ENCODE peak calls at places on chromosomes 3 and 15, in eight cellular contexts. One of them, this sample, is unnamed.
A peak's percentile ranks its signal among the peaks of the same experiment; 100 is the strongest.

GRCh38 chr3:64494530-64494929 is 193.3 kb downstream of the ADAMTS9 start:
- DNase-seq in fibroblast of mammary gland: no peak
- DNase-seq in tibial nerve: no peak
- DNase-seq in left lung: no peak
- DNase-seq in pancreas: no peak
- DNase-seq in right lobe of liver: no peak
- DNase-seq in sigmoid colon: no peak
- DNase-seq in astrocyte: no peak
- DNase-seq in this sample: no peak

GRCh38 chr15:52095597-52096262 is 16.8 kb downstream of the BCL2L10 start:
- DNase-seq in fibroblast of mammary gland: peak; percentile 99
- DNase-seq in tibial nerve: no peak
- DNase-seq in sigmoid colon: no peak
- DNase-seq in left lung: no peak
- DNase-seq in pancreas: no peak
- DNase-seq in right lobe of liver: no peak
- DNase-seq in astrocyte: peak; percentile 87
- DNase-seq in this sample: no peak

GRCh38 chr3:33879540-33879939 is 81.1 kb downstream of the PDCD6IP start:
- DNase-seq in astrocyte: no peak
- DNase-seq in tibial nerve: no peak
- DNase-seq in fibroblast of mammary gland: no peak
- DNase-seq in pancreas: no peak
- DNase-seq in left lung: no peak
- DNase-seq in sigmoid colon: no peak
- DNase-seq in right lobe of liver: no peak
- DNase-seq in this sample: no peak

GRCh38 chr3:158723991-158724390 is 8.3 kb downstream of the RARRES1 start:
- DNase-seq in sigmoid colon: no peak
- DNase-seq in left lung: no peak
- DNase-seq in pancreas: no peak
- DNase-seq in right lobe of liver: no peak
- DNase-seq in astrocyte: no peak
- DNase-seq in fibroblast of mammary gland: no peak
- DNase-seq in tibial nerve: no peak
- DNase-seq in this sample: no peak

GRCh38 chr3:55461896-55462295 is 25.2 kb downstream of the WNT5A start:
- DNase-seq in astrocyte: peak; percentile 82
- DNase-seq in sigmoid colon: no peak
- DNase-seq in tibial nerve: no peak
- DNase-seq in fibroblast of mammary gland: peak; percentile 88
- DNase-seq in pancreas: no peak
- DNase-seq in right lobe of liver: no peak
- DNase-seq in left lung: no peak
- DNase-seq in this sample: no peak

GRCh38 chr15:99016680-99017321 is 9.2 kb upstream of the PGPEP1L start:
- DNase-seq in fibroblast of mammary gland: peak; percentile 81
- DNase-seq in right lobe of liver: no peak
- DNase-seq in pancreas: no peak
- DNase-seq in astrocyte: peak; percentile 63
- DNase-seq in left lung: no peak
- DNase-seq in sigmoid colon: no peak
- DNase-seq in tibial nerve: no peak
- DNase-seq in this sample: no peak

GRCh38 chr15:36221992-36222391 is 357.4 kb upstream of the CDIN1 start:
- DNase-seq in pancreas: no peak
- DNase-seq in astrocyte: no peak
- DNase-seq in left lung: no peak
- DNase-seq in right lobe of liver: no peak
- DNase-seq in sigmoid colon: no peak
- DNase-seq in fibroblast of mammary gland: peak; percentile 4
- DNase-seq in tibial nerve: no peak
- DNase-seq in this sample: no peak

GRCh38 chr3:143736651-143737050 is 111.6 kb downstream of the SLC9A9 start:
- DNase-seq in fibroblast of mammary gland: peak; percentile 77
- DNase-seq in pancreas: no peak
- DNase-seq in astrocyte: peak; percentile 38
- DNase-seq in tibial nerve: no peak
- DNase-seq in left lung: no peak
- DNase-seq in right lobe of liver: no peak
- DNase-seq in sigmoid colon: no peak
- DNase-seq in this sample: no peak

GRCh38 chr3:169147246-169148008 is 516.1 kb downstream of the MECOM start:
- DNase-seq in left lung: peak; percentile 53
- DNase-seq in pancreas: peak; percentile 71
- DNase-seq in fibroblast of mammary gland: peak; percentile 29
- DNase-seq in tibial nerve: no peak
- DNase-seq in sigmoid colon: peak; percentile 63
- DNase-seq in right lobe of liver: peak; percentile 47
- DNase-seq in astrocyte: peak; percentile 75
- DNase-seq in this sample: no peak

GRCh38 chr3:141853146-141853690 is 23.2 kb upstream of the ATP1B3 start:
- DNase-seq in right lobe of liver: no peak
- DNase-seq in left lung: no peak
- DNase-seq in astrocyte: no peak
- DNase-seq in tibial nerve: no peak
- DNase-seq in sigmoid colon: no peak
- DNase-seq in fibroblast of mammary gland: peak; percentile 20
- DNase-seq in pancreas: no peak
- DNase-seq in this sample: no peak

GRCh38 chr15:74775132-74775562 is 6.7 kb upstream of the CSK start:
- DNase-seq in sigmoid colon: no peak
- DNase-seq in right lobe of liver: peak; percentile 39
- DNase-seq in astrocyte: no peak
- DNase-seq in pancreas: no peak
- DNase-seq in left lung: no peak
- DNase-seq in tibial nerve: no peak
- DNase-seq in fibroblast of mammary gland: no peak
- DNase-seq in this sample: no peak

GRCh38 chr15:51267714-51268105 is 70.7 kb downstream of the CYP19A1 start:
- DNase-seq in fibroblast of mammary gland: no peak
- DNase-seq in right lobe of liver: no peak
- DNase-seq in sigmoid colon: no peak
- DNase-seq in left lung: no peak
- DNase-seq in astrocyte: no peak
- DNase-seq in tibial nerve: no peak
- DNase-seq in pancreas: peak; percentile 63
- DNase-seq in this sample: no peak

GRCh38 chr3:156150434-156151066 is 30.2 kb downstream of the KCNAB1 start:
- DNase-seq in left lung: no peak
- DNase-seq in right lobe of liver: no peak
- DNase-seq in sigmoid colon: peak; percentile 71
- DNase-seq in tibial nerve: peak; percentile 47
- DNase-seq in fibroblast of mammary gland: peak; percentile 76
- DNase-seq in astrocyte: peak; percentile 43
- DNase-seq in pancreas: no peak
- DNase-seq in this sample: peak; percentile 12
- TF ChIP-seq CTCF in left lung: peak; percentile 73
- TF ChIP-seq CTCF in right lobe of liver: peak; percentile 93
- TF ChIP-seq CTCF in sigmoid colon: peak; percentile 88
- TF ChIP-seq CTCF in tibial nerve: peak; percentile 94
- TF ChIP-seq CTCF in fibroblast of mammary gland: peak; percentile 96
- TF ChIP-seq CTCF in astrocyte: peak; percentile 99
- TF ChIP-seq CTCF in pancreas: peak; percentile 48
- TF ChIP-seq CTCF in this sample: peak; percentile 74

GRCh38 chr15:90029024-90029423 is 27.9 kb downstream of the ZNF710 start:
- DNase-seq in fibroblast of mammary gland: no peak
- DNase-seq in tibial nerve: no peak
- DNase-seq in sigmoid colon: peak; percentile 17
- DNase-seq in astrocyte: no peak
- DNase-seq in left lung: peak; percentile 8
- DNase-seq in right lobe of liver: no peak
- DNase-seq in pancreas: no peak
- DNase-seq in this sample: no peak

GRCh38 chr15:90033006-90033405 is 31.9 kb downstream of the ZNF710 start:
- DNase-seq in left lung: peak; percentile 2
- DNase-seq in fibroblast of mammary gland: no peak
- DNase-seq in pancreas: peak; percentile 31
- DNase-seq in right lobe of liver: peak; percentile 37
- DNase-seq in sigmoid colon: peak; percentile 10
- DNase-seq in tibial nerve: no peak
- DNase-seq in astrocyte: no peak
- DNase-seq in this sample: no peak

GRCh38 chr15:90033448-90033847 is 32.3 kb downstream of the ZNF710 start:
- DNase-seq in tibial nerve: no peak
- DNase-seq in sigmoid colon: peak; percentile 45
- DNase-seq in right lobe of liver: peak; percentile 41
- DNase-seq in pancreas: peak; percentile 33
- DNase-seq in fibroblast of mammary gland: no peak
- DNase-seq in astrocyte: no peak
- DNase-seq in left lung: peak; percentile 28
- DNase-seq in this sample: no peak

GRCh38 chr15:90030376-90030775 is 29.3 kb downstream of the ZNF710 start:
- DNase-seq in left lung: peak; percentile 39
- DNase-seq in sigmoid colon: peak; percentile 58
- DNase-seq in astrocyte: no peak
- DNase-seq in right lobe of liver: peak; percentile 67
- DNase-seq in tibial nerve: no peak
- DNase-seq in pancreas: peak; percentile 54
- DNase-seq in fibroblast of mammary gland: no peak
- DNase-seq in this sample: no peak

DNA sequence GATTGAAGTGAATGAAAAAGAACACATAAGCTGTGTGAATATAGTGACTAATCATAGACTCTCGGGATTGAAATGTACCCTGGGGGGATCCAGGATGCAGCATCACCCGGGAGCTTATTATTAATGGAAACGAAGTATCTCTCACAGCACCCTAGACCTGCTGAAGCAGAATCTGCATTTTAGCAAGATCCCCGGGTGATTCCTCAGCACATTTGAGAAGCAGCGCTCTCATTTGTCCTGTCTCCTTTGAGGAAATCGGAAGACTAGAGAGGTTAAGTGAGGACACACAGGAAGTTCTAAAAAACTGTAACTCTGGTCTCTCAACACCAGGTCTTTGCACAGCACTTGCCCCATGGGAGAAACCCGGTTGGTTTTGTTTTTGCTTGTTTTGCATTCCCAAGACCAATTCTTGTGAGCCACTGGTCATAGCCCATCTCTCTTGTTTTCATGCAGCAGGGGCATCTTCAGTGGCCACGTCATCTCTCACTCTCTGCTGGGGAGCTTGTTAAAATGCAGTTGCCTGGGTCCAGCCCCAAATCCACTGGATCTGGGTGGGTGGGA is 30.2 kb downstream of the ZNF710 start:
- DNase-seq in tibial nerve: no peak
- DNase-seq in right lobe of liver: no peak
- DNase-seq in astrocyte: no peak
- DNase-seq in left lung: peak; percentile 31
- DNase-seq in sigmoid colon: peak; percentile 48
- DNase-seq in fibroblast of mammary gland: peak; percentile 86
- DNase-seq in pancreas: peak; percentile 11
- DNase-seq in this sample: peak; percentile 89
- H3K4me3 ChIP-seq in tibial nerve: no peak overlapping the region
- H3K4me3 ChIP-seq in right lobe of liver: no peak overlapping the region
- H3K4me3 ChIP-seq in astrocyte: no peak overlapping the region
- H3K4me3 ChIP-seq in left lung: no peak overlapping the region
- H3K4me3 ChIP-seq in sigmoid colon: no peak overlapping the region
- H3K4me3 ChIP-seq in fibroblast of mammary gland: no peak overlapping the region
- H3K4me3 ChIP-seq in pancreas: no peak overlapping the region
- H3K4me3 ChIP-seq in this sample: peak overlapping the region; percentile 39

DNA sequence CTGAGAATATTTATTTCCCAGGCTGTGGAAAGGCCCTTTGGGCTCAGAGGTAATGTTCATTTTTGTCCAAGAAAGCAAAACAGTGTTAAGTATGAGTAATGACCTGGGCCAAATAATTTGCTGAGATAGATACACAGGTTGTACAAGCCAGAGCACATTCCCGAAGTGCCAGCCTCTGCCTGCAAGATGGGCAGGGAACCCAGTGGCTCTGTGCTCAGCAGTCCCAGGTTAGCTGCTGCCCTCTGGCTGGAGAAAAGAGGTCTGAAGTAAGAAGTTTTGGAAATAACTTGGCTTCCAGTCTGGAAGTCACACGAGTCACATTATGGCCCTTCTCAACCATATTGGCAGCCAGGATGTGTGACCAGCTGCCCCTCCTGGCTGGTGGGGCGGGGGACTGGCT is 20.2 kb downstream of the MYZAP start:
- DNase-seq in tibial nerve: no peak
- DNase-seq in astrocyte: no peak
- DNase-seq in right lobe of liver: peak; percentile 66
- DNase-seq in pancreas: no peak
- DNase-seq in left lung: peak; percentile 59
- DNase-seq in sigmoid colon: peak; percentile 77
- DNase-seq in fibroblast of mammary gland: peak; percentile 30
- DNase-seq in this sample: no peak
- TF ChIP-seq CTCF in tibial nerve: peak; percentile 5
- TF ChIP-seq CTCF in astrocyte: no peak
- TF ChIP-seq CTCF in right lobe of liver: peak; percentile 23
- TF ChIP-seq CTCF in pancreas: no peak
- TF ChIP-seq CTCF in left lung: no peak
- TF ChIP-seq CTCF in sigmoid colon: peak; percentile 51
- TF ChIP-seq CTCF in fibroblast of mammary gland: peak; percentile 33
- TF ChIP-seq CTCF in this sample: no peak

DNA sequence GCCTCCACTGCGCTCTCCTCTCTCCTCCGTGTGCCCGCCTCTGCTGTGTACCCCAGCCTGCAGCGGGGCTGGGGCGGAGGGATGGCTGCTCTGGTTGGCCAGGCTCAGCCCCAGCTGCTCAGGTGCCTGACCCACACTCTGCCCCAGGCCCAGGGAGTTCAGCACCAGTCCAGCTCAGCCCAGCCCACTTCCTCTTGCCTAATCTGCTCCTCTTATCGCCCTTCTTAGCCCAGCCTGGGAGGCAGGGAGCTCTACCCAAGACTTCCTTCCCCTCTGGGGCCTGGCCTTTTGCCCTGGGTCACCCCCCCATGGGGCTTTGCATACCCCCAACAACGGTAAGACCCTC is 1.1 kb upstream of the PLCB2 start:
- DNase-seq in astrocyte: no peak
- DNase-seq in sigmoid colon: peak; percentile 70
- DNase-seq in fibroblast of mammary gland: no peak
- DNase-seq in right lobe of liver: peak; percentile 65
- DNase-seq in tibial nerve: no peak
- DNase-seq in left lung: peak; percentile 78
- DNase-seq in pancreas: no peak
- DNase-seq in this sample: no peak
- H3K4me3 ChIP-seq in astrocyte: no peak overlapping the region
- H3K4me3 ChIP-seq in sigmoid colon: no peak overlapping the region
- H3K4me3 ChIP-seq in fibroblast of mammary gland: no peak overlapping the region
- H3K4me3 ChIP-seq in right lobe of liver: no peak overlapping the region
- H3K4me3 ChIP-seq in tibial nerve: no peak overlapping the region
- H3K4me3 ChIP-seq in left lung: no peak overlapping the region
- H3K4me3 ChIP-seq in pancreas: no peak overlapping the region
- H3K4me3 ChIP-seq in this sample: peak overlapping the region; percentile 51

GRCh38 chr15:42820811-42821210 is 83.9 kb upstream of the CDAN1 start:
- DNase-seq in sigmoid colon: no peak
- DNase-seq in tibial nerve: no peak
- DNase-seq in fibroblast of mammary gland: no peak
- DNase-seq in left lung: no peak
- DNase-seq in pancreas: no peak
- DNase-seq in astrocyte: no peak
- DNase-seq in right lobe of liver: no peak
- DNase-seq in this sample: no peak
- TF ChIP-seq CTCF in sigmoid colon: no peak
- TF ChIP-seq CTCF in tibial nerve: no peak
- TF ChIP-seq CTCF in fibroblast of mammary gland: no peak
- TF ChIP-seq CTCF in left lung: no peak
- TF ChIP-seq CTCF in pancreas: no peak
- TF ChIP-seq CTCF in astrocyte: no peak
- TF ChIP-seq CTCF in right lobe of liver: no peak
- TF ChIP-seq CTCF in this sample: no peak

DNA sequence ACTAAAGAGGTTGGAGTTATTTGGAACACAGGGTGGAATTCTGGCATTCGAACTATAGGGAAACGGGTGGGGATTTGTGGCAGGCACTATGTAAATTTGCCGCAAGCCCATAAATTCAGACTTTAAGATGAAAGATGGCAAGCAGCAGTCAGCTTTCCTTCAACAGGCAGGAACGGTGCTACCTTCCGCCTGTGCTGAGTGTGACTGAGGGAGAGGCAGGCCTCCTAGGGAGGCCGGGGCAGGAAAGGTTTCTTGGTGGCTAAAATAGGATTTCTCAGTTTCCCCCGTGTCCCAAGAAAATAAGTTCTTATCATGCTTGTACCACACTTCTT is 12.5 kb downstream of the FLNB start:
- DNase-seq in astrocyte: no peak
- DNase-seq in right lobe of liver: no peak
- DNase-seq in left lung: no peak
- DNase-seq in pancreas: no peak
- DNase-seq in fibroblast of mammary gland: no peak
- DNase-seq in sigmoid colon: no peak
- DNase-seq in tibial nerve: no peak
- DNase-seq in this sample: no peak
- H3K4me3 ChIP-seq in astrocyte: no peak overlapping the region
- H3K4me3 ChIP-seq in right lobe of liver: no peak overlapping the region
- H3K4me3 ChIP-seq in left lung: no peak overlapping the region
- H3K4me3 ChIP-seq in pancreas: no peak overlapping the region
- H3K4me3 ChIP-seq in fibroblast of mammary gland: no peak overlapping the region
- H3K4me3 ChIP-seq in sigmoid colon: no peak overlapping the region
- H3K4me3 ChIP-seq in tibial nerve: no peak overlapping the region
- H3K4me3 ChIP-seq in this sample: no peak overlapping the region

This sample was measured in GM12864.